ENCODE peak calls at places on chromosomes 2 and 18, in ten cellular contexts. C is right atrium auricular region; X is H54; R is activated T-helper 1 cell treated with Interleukin-2 at 50 U/mL for 16 hours; F is activated CD8-positive, alpha-beta memory T cell treated with anti-CD3 and anti-CD28 coated beads, Interleukin-2, amount 50 U/mL, for 48 hours; P is HFFc6; U is NCI-H82; B is NCI-H2171; Z is midbrain; Q is occipital lobe. I is an unnamed sample.

GRCh38 chr2:232030229-232030628 is 68.7 kb downstream of the DIS3L2 start:
- DNase-seq in C (no peak), X (peak; percentile 5), R (no peak), F (no peak), P (no peak), U (peak; percentile 31), B (no peak), Z (no peak), Q (no peak), I (no peak)

GRCh38 chr2:182761903-182762302 is 45.8 kb downstream of the DNAJC10 start:
- DNase-seq in C (no peak), X (no peak), R (no peak), F (no peak), P (no peak), U (peak; percentile 55), B (no peak), Z (peak; percentile 63), Q (no peak), I (no peak)

GRCh38 chr18:48790226-48790863 is 160.4 kb downstream of the SMAD7 start:
- DNase-seq in C (peak; percentile 97), X (no peak), R (no peak), F (no peak), P (no peak), U (no peak), B (no peak), Z (no peak), Q (no peak), I (peak; percentile 13)

GRCh38 chr2:42906557-42907380 is 114.4 kb upstream of the HAAO start:
- DNase-seq in C (peak; percentile 73), X (no peak), R (no peak), F (no peak), P (peak; percentile 74), U (peak; percentile 86), B (peak; percentile 53), Z (peak; percentile 55), Q (no peak), I (no peak)

GRCh38 chr18:62493033-62493862 is 29.6 kb upstream of the ZCCHC2 start:
- DNase-seq in C (no peak), X (no peak), R (no peak), F (no peak), P (no peak), U (no peak), B (no peak), Z (no peak), Q (no peak), I (no peak)

GRCh38 chr18:9437049-9437448 is 38.3 kb upstream of the RALBP1 start:
- DNase-seq in C (no peak), X (no peak), R (no peak), F (no peak), P (no peak), U (no peak), B (no peak), Z (no peak), Q (no peak), I (no peak)

GRCh38 chr2:111633643-111634042 is 250.3 kb downstream of the ANAPC1 start:
- DNase-seq in C (no peak), X (no peak), R (no peak), F (no peak), P (no peak), U (no peak), B (no peak), Z (no peak), Q (no peak), I (no peak)

GRCh38 chr2:98012561-98012979 is 16.8 kb upstream of the TMEM131 start:
- DNase-seq in C (no peak), X (no peak), R (no peak), F (peak; percentile 65), P (no peak), U (no peak), B (no peak), Z (no peak), Q (no peak), I (no peak)

GRCh38 chr18:22348521-22349316 is 69.0 kb downstream of the CTAGE1 start:
- DNase-seq in C (peak; percentile 89), X (no peak), R (no peak), F (no peak), P (peak; percentile 18), U (peak; percentile 47), B (no peak), Z (no peak), Q (no peak), I (no peak)

GRCh38 chr2:31877008-31877407 is 133.8 kb downstream of the MEMO1 start:
- DNase-seq in C (no peak), X (no peak), R (no peak), F (no peak), P (no peak), U (no peak), B (no peak), Z (no peak), Q (no peak), I (no peak)

GRCh38 chr2:46410273-46411244 is 68.8 kb upstream of the TMEM247 start:
- DNase-seq in C (no peak), X (no peak), R (no peak), F (no peak), P (no peak), U (no peak), B (no peak), Z (no peak), Q (no peak), I (no peak)

GRCh38 chr2:4662161-4662779 is 958.9 kb downstream of the DCDC2C start:
- DNase-seq in C (no peak), X (no peak), R (no peak), F (no peak), P (no peak), U (no peak), B (no peak), Z (no peak), Q (no peak), I (no peak)

GRCh38 chr2:222320441-222321395 is 21.9 kb upstream of the PAX3 start:
- DNase-seq in C (peak; percentile 58), X (no peak), R (no peak), F (no peak), P (no peak), U (no peak), B (no peak), Z (peak; percentile 34), Q (no peak), I (no peak)

GRCh38 chr2:200173691-200174090 is 132.8 kb upstream of the SPATS2L start:
- DNase-seq in C (no peak), X (no peak), R (no peak), F (no peak), P (no peak), U (no peak), B (no peak), Z (no peak), Q (no peak), I (no peak)

GRCh38 chr2:1675633-1676032 is 68.7 kb downstream of the PXDN start:
- DNase-seq in C (peak; percentile 82), X (peak; percentile 79), R (no peak), F (no peak), P (peak; percentile 88), U (no peak), B (no peak), Z (no peak), Q (peak; percentile 44), I (peak; percentile 94)

GRCh38 chr2:234981197-234982095 is 29.6 kb downstream of the SH3BP4 start:
- DNase-seq in C (peak; percentile 91), X (peak; percentile 81), R (no peak), F (no peak), P (peak; percentile 99), U (no peak), B (no peak), Z (no peak), Q (no peak), I (peak; percentile 100)

GRCh38 chr2:13121096-13121495 is 404.4 kb downstream of the TRIB2 start:
- DNase-seq in C (no peak), X (no peak), R (no peak), F (no peak), P (no peak), U (no peak), B (no peak), Z (no peak), Q (no peak), I (no peak)

GRCh38 chr2:215216806-215217205 is 78.4 kb upstream of the ABCA12 start:
- DNase-seq in C (no peak), X (no peak), R (no peak), F (no peak), P (no peak), U (no peak), B (no peak), Z (no peak), Q (no peak), I (no peak)

GRCh38 chr2:48287971-48288370 is 242.0 kb upstream of the STON1 start:
- DNase-seq in C (no peak), X (no peak), R (no peak), F (no peak), P (no peak), U (no peak), B (no peak), Z (no peak), Q (no peak), I (no peak)

GRCh38 chr2:238060542-238061309 is at the start of gene SCLY:
- DNase-seq in C (peak; percentile 97), X (peak; percentile 99), R (peak; percentile 95), F (peak; percentile 97), P (peak; percentile 92), U (peak; percentile 99), B (peak; percentile 81), Z (peak; percentile 99), Q (peak; percentile 97), I (peak; percentile 89)

GRCh38 chr18:56709463-56709862 is 58.3 kb downstream of the WDR7 start:
- DNase-seq in C (no peak), X (peak; percentile 33), R (no peak), F (no peak), P (peak; percentile 89), U (peak; percentile 38), B (peak; percentile 20), Z (no peak), Q (no peak), I (peak; percentile 68)

GRCh38 chr2:219433666-219434467 is 776 bp upstream of the SPEG start:
- DNase-seq in C (no peak), X (no peak), R (no peak), F (no peak), P (peak; percentile 59), U (peak; percentile 92), B (no peak), Z (no peak), Q (no peak), I (no peak)

I was measured in RCC 7860.